ENCODE peak calls at places on chromosomes 12 and 14, in six cellular contexts. C is mesenchymal stem cell, V is H9, D is neuronal stem cell, I is IMR-90, P is H1. O is an unnamed sample.

GRCh38 chr12:109737111-109737510 is 23.5 kb downstream of the FAM222A start:
- DNase-seq in D (no peak), P (no peak), V (no peak), C (no peak), I (no peak), O (no peak)

GRCh38 chr12:18304609-18305008 is 43.3 kb downstream of the PIK3C2G start:
- DNase-seq in P (no peak), C (no peak), I (no peak), V (no peak), D (no peak), O (no peak)

GRCh38 chr14:71247106-71247505 is 339.8 kb downstream of the PCNX1 start:
- DNase-seq in V (no peak), I (peak; percentile 51), C (no peak), P (no peak), D (no peak), O (no peak)

GRCh38 chr12:106369624-106370346 is 12.2 kb downstream of the POLR3B start:
- DNase-seq in D (no peak), C (peak; percentile 88), I (peak; percentile 88), V (no peak), P (no peak), O (peak; percentile 95)

GRCh38 chr14:71318097-71318459 is 410.8 kb downstream of the PCNX1 start:
- DNase-seq in D (no peak), P (no peak), I (no peak), V (no peak), C (no peak), O (no peak)

GRCh38 chr14:91376547-91377477 is 40.8 kb downstream of the CCDC88C start:
- DNase-seq in I (no peak), V (no peak), P (no peak), D (no peak), C (no peak), O (no peak)

GRCh38 chr14:98018626-98019025 is 1221.4 kb downstream of the VRK1 start:
- DNase-seq in D (no peak), I (no peak), P (no peak), C (no peak), V (no peak), O (no peak)

GRCh38 chr14:55122441-55122986 is 6.5 kb upstream of the LGALS3 start:
- DNase-seq in D (no peak), C (no peak), P (no peak), V (no peak), I (peak; percentile 34), O (peak; percentile 91)

GRCh38 chr14:44180975-44181374 is 326.1 kb downstream of the FSCB start:
- DNase-seq in C (peak; percentile 62), I (no peak), V (no peak), D (no peak), P (no peak), O (no peak)

GRCh38 chr14:85058170-85058569 is 471.8 kb upstream of the FLRT2 start:
- DNase-seq in V (no peak), D (no peak), I (peak; percentile 11), P (no peak), C (peak; percentile 14), O (no peak)

GRCh38 chr12:49098035-49098451 is 3.4 kb upstream of the DHH start:
- DNase-seq in C (peak; percentile 55), D (peak; percentile 76), I (peak; percentile 30), V (peak; percentile 87), P (peak; percentile 88), O (peak; percentile 72)

GRCh38 chr12:71764587-71765321 is 10.1 kb downstream of the RAB21 start:
- DNase-seq in I (no peak), V (no peak), P (no peak), D (no peak), C (no peak), O (no peak)

GRCh38 chr14:59376691-59377090 is 88.5 kb downstream of the GPR135 start:
- DNase-seq in D (no peak), C (no peak), I (no peak), P (no peak), V (no peak), O (no peak)

GRCh38 chr12:75848533-75848932 is 183.0 kb downstream of the PHLDA1 start:
- DNase-seq in C (peak; percentile 62), V (no peak), I (peak; percentile 28), D (no peak), P (no peak), O (no peak)

GRCh38 chr14:75631453-75631831 is 29.2 kb downstream of the ERG28 start:
- DNase-seq in D (peak; percentile 26), P (no peak), V (peak; percentile 70), C (no peak), I (no peak), O (peak; percentile 83)

GRCh38 chr12:967641-968040 is 18.1 kb upstream of the RAD52 start:
- DNase-seq in V (no peak), D (no peak), I (no peak), C (no peak), P (no peak), O (no peak)

GRCh38 chr14:94542111-94542810 is 19.0 kb upstream of the SERPINA4 start:
- DNase-seq in P (no peak), D (no peak), C (no peak), V (no peak), I (peak; percentile 44), O (peak; percentile 70)

GRCh38 chr12:52294803-52295202 is 3.5 kb upstream of the KRT81 start:
- DNase-seq in I (no peak), V (no peak), P (no peak), D (no peak), C (no peak), O (no peak)

GRCh38 chr14:32756775-32757174 is 181.9 kb upstream of the NPAS3 start:
- DNase-seq in D (no peak), I (no peak), P (no peak), C (no peak), V (no peak), O (no peak)

GRCh38 chr12:122080149-122081107 is 1.9 kb downstream of the MLXIP start:
- DNase-seq in D (no peak), V (no peak), I (peak; percentile 86), P (no peak), C (peak; percentile 86), O (no peak)

GRCh38 chr12:98973395-98973794 is 328.3 kb downstream of the APAF1 start:
- DNase-seq in P (no peak), D (no peak), V (no peak), C (no peak), I (no peak), O (peak; percentile 59)

GRCh38 chr14:74697543-74697942 is 15.3 kb downstream of the AREL1 start:
- DNase-seq in V (no peak), P (no peak), D (no peak), C (peak; percentile 25), I (peak; percentile 94), O (no peak)

GRCh38 chr14:91380610-91381371 is 36.8 kb downstream of the CCDC88C start:
- DNase-seq in P (no peak), C (no peak), V (no peak), D (no peak), I (no peak), O (no peak)

GRCh38 chr14:93137864-93138263 is 22.1 kb upstream of the ITPK1 start:
- DNase-seq in I (peak; percentile 12), P (no peak), D (no peak), C (no peak), V (peak; percentile 57), O (no peak)

GRCh38 chr14:105069887-105070759 is 4.9 kb upstream of the GPR132 start:
- DNase-seq in P (no peak), D (no peak), C (peak; percentile 26), V (peak; percentile 28), I (peak; percentile 33), O (peak; percentile 56)

GRCh38 chr12:120230974-120231315 is 30.0 kb upstream of the RPLP0 start:
- DNase-seq in P (no peak), V (no peak), C (no peak), I (no peak), D (no peak), O (no peak)

GRCh38 chr12:120229071-120229582 is 28.2 kb upstream of the RPLP0 start:
- DNase-seq in P (no peak), V (no peak), C (peak; percentile 40), I (no peak), D (no peak), O (peak; percentile 98)

GRCh38 chr12:120231316-120232011 is 30.6 kb upstream of the RPLP0 start:
- DNase-seq in C (peak; percentile 97), P (no peak), I (peak; percentile 97), D (no peak), V (peak; percentile 96), O (peak; percentile 92)

GRCh38 chr12:120229583-120230325 is 28.8 kb upstream of the RPLP0 start:
- DNase-seq in P (no peak), I (no peak), V (peak; percentile 68), C (peak; percentile 79), D (no peak), O (peak; percentile 98)

GRCh38 chr12:120230326-120230973 is 29.5 kb upstream of the RPLP0 start:
- DNase-seq in I (peak; percentile 98), P (peak; percentile 83), C (peak; percentile 96), D (peak; percentile 80), V (peak; percentile 98), O (peak; percentile 83)
- H3K18ac ChIP-seq in I (peak overlapping the region; percentile 94), P (peak overlapping the region; percentile 99), C (peak overlapping the region; percentile 97), D (peak overlapping the region; percentile 66), V (peak overlapping the region; percentile 88), O (peak overlapping the region; percentile 96)

DNA sequence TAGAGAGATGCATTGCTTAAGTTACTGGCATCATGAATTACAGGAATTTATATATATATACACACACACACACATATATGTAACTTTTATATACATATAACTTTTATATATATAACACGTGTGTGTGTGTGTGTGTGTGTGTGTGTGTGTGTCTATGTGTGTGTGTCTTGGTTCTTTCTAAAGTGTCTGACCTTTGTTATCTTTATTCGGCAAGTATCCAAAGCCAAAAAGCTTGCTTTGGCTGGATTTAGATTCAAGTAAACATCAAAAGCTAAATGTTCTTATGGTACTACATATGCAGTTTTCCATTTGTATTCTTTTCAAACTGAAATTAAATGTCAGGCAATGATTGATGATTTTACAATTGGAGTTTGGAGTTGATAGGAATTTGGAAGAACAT is 69.9 kb downstream of the SLC16A7 start:
- DNase-seq in C (no peak), V (no peak), I (no peak), P (no peak), D (no peak), O (no peak)
- H2AFZ ChIP-seq in C (no peak overlapping the region), V (no peak overlapping the region), I (no peak overlapping the region), P (no peak overlapping the region), D (no peak overlapping the region), O (no peak overlapping the region)

GRCh38 chr14:79279645-79280399 is 931.5 kb downstream of the DIO2 start:
- DNase-seq in C (peak; percentile 25), D (no peak), V (peak; percentile 35), I (peak; percentile 10), P (no peak), O (peak; percentile 17)

GRCh38 chr14:79275367-79275655 is 936.0 kb downstream of the DIO2 start:
- DNase-seq in D (no peak), V (no peak), P (no peak), I (peak; percentile 18), C (no peak), O (no peak)

GRCh38 chr14:79278798-79279644 is 932.3 kb downstream of the DIO2 start:
- DNase-seq in P (peak; percentile 88), V (peak; percentile 97), D (peak; percentile 93), I (peak; percentile 92), C (peak; percentile 91), O (peak; percentile 90)

GRCh38 chr14:79280400-79280670 is 931.0 kb downstream of the DIO2 start:
- DNase-seq in P (no peak), V (no peak), C (no peak), I (no peak), D (no peak), O (no peak)

GRCh38 chr14:79278286-79278797 is 933.0 kb downstream of the DIO2 start:
- DNase-seq in V (peak; percentile 35), P (no peak), C (no peak), I (no peak), D (no peak), O (no peak)
- H3K18ac ChIP-seq in V (no peak overlapping the region), P (no peak overlapping the region), C (peak overlapping the region; percentile 63), I (no peak overlapping the region), D (peak overlapping the region; percentile 88), O (no peak overlapping the region)

GRCh38 chr12:124240493-124240892 is 54.4 kb upstream of the RFLNA start:
- DNase-seq in D (no peak), C (no peak), V (peak; percentile 58), I (no peak), P (no peak), O (no peak)
- H2AFZ ChIP-seq in D (peak overlapping the region; percentile 70), C (no peak overlapping the region), V (no peak overlapping the region), I (no peak overlapping the region), P (peak overlapping the region; percentile 30), O (no peak overlapping the region)

O was measured in trophoblast cell.